ENCODE peak calls at places on chromosomes 7 and 10, in seven cellular contexts. C is pons; D is mucosa of descending colon; B is non-pigmented ciliary epithelial cell; H is stimulated activated CD4-positive, alpha-beta T cell treated with anti-CD3 and anti-CD28 coated beads, Interleukin-4, amount 100 ng/mL, for 48 hours; V is frontal cortex; J is fibroblast of the conjunctiva. O is an unnamed sample.

GRCh38 chr7:40437936-40438634 is 303.3 kb downstream of the SUGCT start:
- DNase-seq in D (no peak), H (no peak), B (no peak), J (no peak), V (no peak), C (no peak), O (no peak)

GRCh38 chr10:5404188-5405041 is at the start of gene TUBAL3:
- DNase-seq in D (no peak), B (no peak), V (no peak), J (no peak), H (no peak), C (no peak), O (no peak)

GRCh38 chr7:16114633-16115032 is 306.7 kb downstream of the CRPPA start:
- DNase-seq in B (peak), H (no peak), C (no peak), D (no peak), J (peak), V (no peak), O (peak)

GRCh38 chr10:103478671-103479070 is 369 bp downstream of the CALHM3 start:
- DNase-seq in J (no peak), H (no peak), V (no peak), B (no peak), D (no peak), C (no peak), O (no peak)

GRCh38 chr7:116582164-116582732 is 57.4 kb downstream of the CAV1 start:
- DNase-seq in J (no peak), B (no peak), D (no peak), V (no peak), C (no peak), H (no peak), O (no peak)

GRCh38 chr10:103584216-103585010 is 90.9 kb downstream of the NEURL1 start:
- DNase-seq in C (no peak), B (no peak), H (peak), D (no peak), V (peak), J (no peak), O (no peak)

GRCh38 chr10:14967897-14968296 is 8.7 kb downstream of the MEIG1 start:
- DNase-seq in B (no peak), D (no peak), C (no peak), J (no peak), H (no peak), V (no peak), O (no peak)

GRCh38 chr10:123970207-123970926 is 78.8 kb upstream of the CPXM2 start:
- DNase-seq in C (no peak), B (no peak), V (no peak), J (no peak), H (no peak), D (no peak), O (no peak)

GRCh38 chr7:43588477-43589132 is 5.7 kb downstream of the STK17A start:
- DNase-seq in H (no peak), D (no peak), B (no peak), C (no peak), J (no peak), V (no peak), O (no peak)

GRCh38 chr10:64368298-64368697 is 847.1 kb downstream of the REEP3 start:
- DNase-seq in C (no peak), H (no peak), B (no peak), D (no peak), V (no peak), J (no peak), O (no peak)

GRCh38 chr10:31867646-31868045 is 61.0 kb downstream of the ARHGAP12 start:
- DNase-seq in J (peak), V (no peak), H (no peak), C (no peak), B (no peak), D (no peak), O (no peak)

GRCh38 chr7:27242580-27243339 is at the start of gene EVX1:
- DNase-seq in H (no peak), J (no peak), C (no peak), D (no peak), B (no peak), V (no peak), O (no peak)

GRCh38 chr10:52318136-52318810 is 4.2 kb downstream of the DKK1 start:
- DNase-seq in J (no peak), B (peak), H (no peak), C (no peak), V (no peak), D (no peak), O (no peak)

GRCh38 chr10:48740023-48740707 is 55.5 kb downstream of the WDFY4 start:
- DNase-seq in V (no peak), D (no peak), J (no peak), B (no peak), C (no peak), H (no peak), O (no peak)

GRCh38 chr10:107091126-107091525 is 73.4 kb downstream of the SORCS1 start:
- DNase-seq in C (no peak), D (no peak), B (no peak), J (no peak), H (no peak), V (no peak), O (no peak)

GRCh38 chr10:36450385-36450784 is 675.0 kb upstream of the ANKRD30A start:
- DNase-seq in V (no peak), C (no peak), B (peak), D (no peak), J (no peak), H (no peak), O (no peak)

GRCh38 chr7:98265841-98266271 is 13.8 kb upstream of the TECPR1 start:
- DNase-seq in B (no peak), C (no peak), V (no peak), H (no peak), J (no peak), D (no peak), O (no peak)

GRCh38 chr10:66837990-66838389 is 87.8 kb upstream of the LRRTM3 start:
- DNase-seq in J (no peak), D (no peak), H (no peak), B (no peak), V (no peak), C (no peak), O (peak)

GRCh38 chr10:59135275-59135674 is 41.2 kb upstream of the PHYHIPL start:
- DNase-seq in V (no peak), J (no peak), H (no peak), C (no peak), B (no peak), D (no peak), O (no peak)

GRCh38 chr7:13032524-13032923 is 345.1 kb downstream of the ARL4A start:
- DNase-seq in J (no peak), V (no peak), B (no peak), D (no peak), C (no peak), H (no peak), O (no peak)

GRCh38 chr10:46234026-46234425 is 52.8 kb upstream of the ANTXRL start:
- DNase-seq in C (no peak), D (no peak), B (no peak), J (no peak), H (no peak), V (no peak), O (no peak)

GRCh38 chr10:450463-450862 is 239.0 kb downstream of the DIP2C start:
- DNase-seq in H (no peak), B (no peak), J (no peak), D (no peak), V (no peak), C (no peak), O (no peak)

GRCh38 chr7:111741811-111742240 is 179.5 kb upstream of the IMMP2L start:
- DNase-seq in C (peak), J (peak), H (peak), V (peak), B (peak), D (no peak), O (peak)

GRCh38 chr10:27197980-27198645 is 42.5 kb downstream of the ACBD5 start:
- DNase-seq in D (no peak), V (no peak), B (no peak), J (no peak), H (no peak), C (no peak), O (no peak)

GRCh38 chr10:102208311-102209035 is 17.6 kb upstream of the ELOVL3 start:
- DNase-seq in J (no peak), D (no peak), B (no peak), V (no peak), H (no peak), C (no peak), O (no peak)

GRCh38 chr10:45420453-45421192 is 46.6 kb downstream of the ALOX5 start:
- DNase-seq in J (peak), C (peak), H (no peak), D (peak), V (peak), B (peak), O (peak)

GRCh38 chr10:14173391-14173705 is 157.4 kb downstream of the FRMD4A start:
- DNase-seq in D (no peak), H (no peak), V (no peak), J (no peak), B (no peak), C (peak), O (no peak)

GRCh38 chr10:35194906-35195305 is 68.3 kb downstream of the CREM start:
- DNase-seq in V (no peak), J (no peak), B (no peak), D (no peak), H (no peak), C (no peak), O (peak)

GRCh38 chr7:114851406-114852025 is 70.4 kb upstream of the MDFIC start:
- DNase-seq in V (no peak), H (no peak), J (peak), C (peak), D (no peak), B (no peak), O (no peak)

GRCh38 chr7:113521468-113521867 is 397.3 kb downstream of the PPP1R3A start:
- DNase-seq in H (no peak), C (no peak), D (no peak), B (peak), J (no peak), V (no peak), O (no peak)

GRCh38 chr10:133123746-133124356 is 36.1 kb downstream of the ADGRA1 start:
- DNase-seq in V (no peak), B (no peak), C (no peak), J (no peak), H (no peak), D (no peak), O (no peak)

GRCh38 chr10:9302142-9302746 is 1247.8 kb downstream of the GATA3 start:
- DNase-seq in J (peak), H (no peak), C (peak), D (no peak), V (no peak), B (peak), O (peak)

GRCh38 chr10:112535432-112536038 is 88.5 kb downstream of the VTI1A start:
- DNase-seq in C (peak), H (no peak), B (no peak), V (no peak), J (no peak), D (no peak), O (no peak)

GRCh38 chr10:124864421-124865193 is 63.0 kb downstream of the ABRAXAS2 start:
- DNase-seq in H (no peak), V (no peak), D (peak), J (no peak), C (no peak), B (no peak), O (no peak)

GRCh38 chr7:78221961-78222751 is 423.6 kb downstream of the PHTF2 start:
- DNase-seq in C (no peak), B (no peak), H (no peak), V (no peak), J (no peak), D (no peak), O (no peak)

GRCh38 chr7:107890493-107890961 is 456 bp upstream of the DLD start:
- DNase-seq in B (no peak), C (no peak), J (no peak), D (no peak), H (no peak), V (peak), O (no peak)

GRCh38 chr7:33623267-33623666 is 282.1 kb upstream of the BMPER start:
- DNase-seq in J (no peak), D (no peak), H (no peak), V (no peak), C (no peak), B (no peak), O (no peak)

GRCh38 chr7:113086928-113087277 is 276 bp upstream of the GPR85 start:
- DNase-seq in J (no peak), B (no peak), C (peak), H (no peak), V (no peak), D (no peak), O (no peak)

GRCh38 chr10:35103887-35104286 is 13.7 kb upstream of the CUL2 start:
- DNase-seq in B (no peak), C (no peak), V (no peak), J (no peak), H (no peak), D (no peak), O (no peak)

O was measured in astrocyte of the cerebellum.